ENCODE peak calls at places on chromosomes 13 and 19, in nine cellular contexts. One of them, this sample, is unnamed.

GRCh38 chr19:10692673-10693264 is 8.5 kb upstream of the QTRT1 start:
- DNase-seq in tibial artery: no peak
- DNase-seq in heart left ventricle: no peak
- DNase-seq in uterus: no peak
- DNase-seq in psoas muscle: no peak
- DNase-seq in right lobe of liver: no peak
- DNase-seq in stomach: no peak
- DNase-seq in OCI-LY7: no peak
- DNase-seq in HL-60: no peak
- DNase-seq in this sample: no peak

GRCh38 chr19:39399684-39400465 is 6.8 kb upstream of the ZFP36 start:
- DNase-seq in tibial artery: no peak
- DNase-seq in heart left ventricle: no peak
- DNase-seq in uterus: no peak
- DNase-seq in psoas muscle: no peak
- DNase-seq in right lobe of liver: no peak
- DNase-seq in stomach: no peak
- DNase-seq in OCI-LY7: no peak
- DNase-seq in HL-60: no peak
- DNase-seq in this sample: no peak

GRCh38 chr13:75993246-75993645 is 357.1 kb downstream of the LMO7 start:
- DNase-seq in tibial artery: no peak
- DNase-seq in heart left ventricle: no peak
- DNase-seq in uterus: no peak
- DNase-seq in psoas muscle: no peak
- DNase-seq in right lobe of liver: no peak
- DNase-seq in stomach: no peak
- DNase-seq in OCI-LY7: no peak
- DNase-seq in HL-60: no peak
- DNase-seq in this sample: no peak

GRCh38 chr19:3783660-3784584 is 2.3 kb downstream of the MATK start:
- DNase-seq in tibial artery: no peak
- DNase-seq in heart left ventricle: no peak
- DNase-seq in uterus: no peak
- DNase-seq in psoas muscle: no peak
- DNase-seq in right lobe of liver: no peak
- DNase-seq in stomach: no peak
- DNase-seq in OCI-LY7: no peak
- DNase-seq in HL-60: no peak
- DNase-seq in this sample: no peak

GRCh38 chr19:46118136-46118535 is 6.4 kb downstream of the IGFL3 start:
- DNase-seq in tibial artery: no peak
- DNase-seq in heart left ventricle: no peak
- DNase-seq in uterus: no peak
- DNase-seq in psoas muscle: no peak
- DNase-seq in right lobe of liver: no peak
- DNase-seq in stomach: no peak
- DNase-seq in OCI-LY7: no peak
- DNase-seq in HL-60: no peak
- DNase-seq in this sample: no peak

GRCh38 chr13:50678464-50679162 is 164.9 kb downstream of the DLEU7 start:
- DNase-seq in tibial artery: no peak
- DNase-seq in heart left ventricle: no peak
- DNase-seq in uterus: no peak
- DNase-seq in psoas muscle: no peak
- DNase-seq in right lobe of liver: no peak
- DNase-seq in stomach: no peak
- DNase-seq in OCI-LY7: no peak
- DNase-seq in HL-60: no peak
- DNase-seq in this sample: no peak

GRCh38 chr19:5826531-5827341 is 12.8 kb downstream of the FUT6 start:
- DNase-seq in tibial artery: no peak
- DNase-seq in heart left ventricle: peak; percentile 70
- DNase-seq in uterus: no peak
- DNase-seq in psoas muscle: peak; percentile 40
- DNase-seq in right lobe of liver: peak; percentile 95
- DNase-seq in stomach: peak; percentile 78
- DNase-seq in OCI-LY7: peak; percentile 94
- DNase-seq in HL-60: peak; percentile 66
- DNase-seq in this sample: peak; percentile 58

GRCh38 chr13:63972328-63972727 is 2556.7 kb upstream of the PCDH20 start:
- DNase-seq in tibial artery: no peak
- DNase-seq in heart left ventricle: no peak
- DNase-seq in uterus: no peak
- DNase-seq in psoas muscle: no peak
- DNase-seq in right lobe of liver: no peak
- DNase-seq in stomach: no peak
- DNase-seq in OCI-LY7: no peak
- DNase-seq in HL-60: no peak
- DNase-seq in this sample: no peak

GRCh38 chr13:77465595-77466195 is 69.8 kb upstream of the SCEL start:
- DNase-seq in tibial artery: no peak
- DNase-seq in heart left ventricle: no peak
- DNase-seq in uterus: no peak
- DNase-seq in psoas muscle: no peak
- DNase-seq in right lobe of liver: no peak
- DNase-seq in stomach: no peak
- DNase-seq in OCI-LY7: no peak
- DNase-seq in HL-60: no peak
- DNase-seq in this sample: no peak

GRCh38 chr13:19173752-19174151 is 7.9 kb downstream of the TUBA3C start:
- DNase-seq in tibial artery: no peak
- DNase-seq in heart left ventricle: no peak
- DNase-seq in uterus: no peak
- DNase-seq in psoas muscle: no peak
- DNase-seq in right lobe of liver: no peak
- DNase-seq in stomach: no peak
- DNase-seq in OCI-LY7: no peak
- DNase-seq in HL-60: no peak
- DNase-seq in this sample: no peak

GRCh38 chr13:110957181-110957884 is 42.5 kb upstream of the ANKRD10 start:
- DNase-seq in tibial artery: no peak
- DNase-seq in heart left ventricle: no peak
- DNase-seq in uterus: no peak
- DNase-seq in psoas muscle: no peak
- DNase-seq in right lobe of liver: no peak
- DNase-seq in stomach: no peak
- DNase-seq in OCI-LY7: no peak
- DNase-seq in HL-60: no peak
- DNase-seq in this sample: no peak

GRCh38 chr19:52398091-52398461 is 427 bp downstream of the ZNF528 start:
- DNase-seq in tibial artery: no peak
- DNase-seq in heart left ventricle: no peak
- DNase-seq in uterus: no peak
- DNase-seq in psoas muscle: peak; percentile 8
- DNase-seq in right lobe of liver: no peak
- DNase-seq in stomach: no peak
- DNase-seq in OCI-LY7: no peak
- DNase-seq in HL-60: peak; percentile 25
- DNase-seq in this sample: no peak

GRCh38 chr19:37817180-37817911 is 38.0 kb upstream of the ZNF573 start:
- DNase-seq in tibial artery: peak; percentile 89
- DNase-seq in heart left ventricle: peak; percentile 90
- DNase-seq in uterus: peak; percentile 74
- DNase-seq in psoas muscle: peak; percentile 82
- DNase-seq in right lobe of liver: peak; percentile 61
- DNase-seq in stomach: peak; percentile 33
- DNase-seq in OCI-LY7: no peak
- DNase-seq in HL-60: no peak
- DNase-seq in this sample: peak; percentile 71

GRCh38 chr13:109877809-109878208 is 91.4 kb upstream of the IRS2 start:
- DNase-seq in tibial artery: no peak
- DNase-seq in heart left ventricle: no peak
- DNase-seq in uterus: no peak
- DNase-seq in psoas muscle: no peak
- DNase-seq in right lobe of liver: no peak
- DNase-seq in stomach: no peak
- DNase-seq in OCI-LY7: no peak
- DNase-seq in HL-60: no peak
- DNase-seq in this sample: no peak

GRCh38 chr19:38245826-38246498 is 10.2 kb downstream of the PPP1R14A start:
- DNase-seq in tibial artery: peak; percentile 85
- DNase-seq in heart left ventricle: no peak
- DNase-seq in uterus: no peak
- DNase-seq in psoas muscle: no peak
- DNase-seq in right lobe of liver: no peak
- DNase-seq in stomach: no peak
- DNase-seq in OCI-LY7: no peak
- DNase-seq in HL-60: no peak
- DNase-seq in this sample: no peak

GRCh38 chr19:35318679-35319448 is 10.1 kb upstream of the CD22 start:
- DNase-seq in tibial artery: peak; percentile 77
- DNase-seq in heart left ventricle: peak; percentile 55
- DNase-seq in uterus: peak; percentile 74
- DNase-seq in psoas muscle: peak; percentile 72
- DNase-seq in right lobe of liver: peak; percentile 67
- DNase-seq in stomach: peak; percentile 32
- DNase-seq in OCI-LY7: no peak
- DNase-seq in HL-60: peak; percentile 80
- DNase-seq in this sample: peak; percentile 88

GRCh38 chr19:41500443-41500842 is 57.5 kb downstream of the ERICH4 start:
- DNase-seq in tibial artery: no peak
- DNase-seq in heart left ventricle: no peak
- DNase-seq in uterus: no peak
- DNase-seq in psoas muscle: no peak
- DNase-seq in right lobe of liver: no peak
- DNase-seq in stomach: no peak
- DNase-seq in OCI-LY7: no peak
- DNase-seq in HL-60: no peak
- DNase-seq in this sample: no peak

GRCh38 chr13:88246239-88246638 is 575.1 kb downstream of the SLITRK5 start:
- DNase-seq in tibial artery: no peak
- DNase-seq in heart left ventricle: no peak
- DNase-seq in uterus: no peak
- DNase-seq in psoas muscle: no peak
- DNase-seq in right lobe of liver: no peak
- DNase-seq in stomach: no peak
- DNase-seq in OCI-LY7: no peak
- DNase-seq in HL-60: no peak
- DNase-seq in this sample: no peak

GRCh38 chr13:98050041-98050466 is 92.8 kb upstream of the FARP1 start:
- DNase-seq in tibial artery: no peak
- DNase-seq in heart left ventricle: no peak
- DNase-seq in uterus: no peak
- DNase-seq in psoas muscle: no peak
- DNase-seq in right lobe of liver: no peak
- DNase-seq in stomach: no peak
- DNase-seq in OCI-LY7: no peak
- DNase-seq in HL-60: no peak
- DNase-seq in this sample: no peak

GRCh38 chr19:7083076-7083956 is 13.8 kb downstream of the ZNF557 start:
- DNase-seq in tibial artery: no peak
- DNase-seq in heart left ventricle: no peak
- DNase-seq in uterus: no peak
- DNase-seq in psoas muscle: no peak
- DNase-seq in right lobe of liver: no peak
- DNase-seq in stomach: no peak
- DNase-seq in OCI-LY7: peak; percentile 20
- DNase-seq in HL-60: no peak
- DNase-seq in this sample: no peak

GRCh38 chr19:7088999-7089398 is 19.5 kb downstream of the ZNF557 start:
- DNase-seq in tibial artery: no peak
- DNase-seq in heart left ventricle: no peak
- DNase-seq in uterus: no peak
- DNase-seq in psoas muscle: no peak
- DNase-seq in right lobe of liver: no peak
- DNase-seq in stomach: no peak
- DNase-seq in OCI-LY7: no peak
- DNase-seq in HL-60: no peak
- DNase-seq in this sample: no peak
- TF ChIP-seq CTCF in tibial artery: no peak
- TF ChIP-seq CTCF in heart left ventricle: no peak
- TF ChIP-seq CTCF in uterus: no peak
- TF ChIP-seq CTCF in psoas muscle: no peak
- TF ChIP-seq CTCF in right lobe of liver: no peak
- TF ChIP-seq CTCF in stomach: no peak
- TF ChIP-seq CTCF in OCI-LY7: no peak
- TF ChIP-seq CTCF in HL-60: no peak
- TF ChIP-seq CTCF in this sample: no peak

GRCh38 chr13:65597839-65598818 is 1632.0 kb downstream of the PCDH9 start:
- DNase-seq in tibial artery: no peak
- DNase-seq in heart left ventricle: no peak
- DNase-seq in uterus: no peak
- DNase-seq in psoas muscle: no peak
- DNase-seq in right lobe of liver: no peak
- DNase-seq in stomach: no peak
- DNase-seq in OCI-LY7: no peak
- DNase-seq in HL-60: no peak
- DNase-seq in this sample: no peak
- H3K27ac ChIP-seq in tibial artery: no peak overlapping the region
- H3K27ac ChIP-seq in heart left ventricle: no peak overlapping the region
- H3K27ac ChIP-seq in uterus: no peak overlapping the region
- H3K27ac ChIP-seq in psoas muscle: no peak overlapping the region
- H3K27ac ChIP-seq in right lobe of liver: no peak overlapping the region
- H3K27ac ChIP-seq in stomach: no peak overlapping the region
- H3K27ac ChIP-seq in OCI-LY7: no peak overlapping the region
- H3K27ac ChIP-seq in HL-60: no peak overlapping the region
- H3K27ac ChIP-seq in this sample: peak overlapping the region; percentile 54

DNA sequence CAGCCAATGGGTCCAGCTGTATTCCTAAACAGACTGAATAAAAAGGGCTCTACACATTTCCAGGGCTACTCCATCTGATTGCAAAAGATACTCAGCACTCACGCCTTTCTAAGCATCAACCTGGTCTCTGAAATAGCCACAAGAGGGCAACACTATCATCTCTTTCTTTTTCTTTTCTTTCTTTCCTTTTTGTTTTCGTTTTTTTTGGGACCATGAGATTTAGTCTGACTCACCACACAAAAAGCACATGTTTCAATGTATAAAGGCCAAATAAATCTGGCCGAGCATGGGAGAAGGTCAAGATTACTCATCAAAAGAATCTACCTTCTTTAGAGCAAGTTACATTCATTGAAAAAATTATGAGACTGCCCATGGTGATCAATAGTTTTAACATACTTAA is 805.6 kb upstream of the ARGLU1 start:
- DNase-seq in tibial artery: no peak
- DNase-seq in heart left ventricle: no peak
- DNase-seq in uterus: no peak
- DNase-seq in psoas muscle: no peak
- DNase-seq in right lobe of liver: no peak
- DNase-seq in stomach: no peak
- DNase-seq in OCI-LY7: no peak
- DNase-seq in HL-60: no peak
- DNase-seq in this sample: no peak
- TF ChIP-seq CTCF in tibial artery: peak; percentile 62
- TF ChIP-seq CTCF in heart left ventricle: peak; percentile 54
- TF ChIP-seq CTCF in uterus: no peak
- TF ChIP-seq CTCF in psoas muscle: peak; percentile 19
- TF ChIP-seq CTCF in right lobe of liver: peak; percentile 59
- TF ChIP-seq CTCF in stomach: no peak
- TF ChIP-seq CTCF in OCI-LY7: peak; percentile 45
- TF ChIP-seq CTCF in HL-60: no peak
- TF ChIP-seq CTCF in this sample: peak; percentile 37

DNA sequence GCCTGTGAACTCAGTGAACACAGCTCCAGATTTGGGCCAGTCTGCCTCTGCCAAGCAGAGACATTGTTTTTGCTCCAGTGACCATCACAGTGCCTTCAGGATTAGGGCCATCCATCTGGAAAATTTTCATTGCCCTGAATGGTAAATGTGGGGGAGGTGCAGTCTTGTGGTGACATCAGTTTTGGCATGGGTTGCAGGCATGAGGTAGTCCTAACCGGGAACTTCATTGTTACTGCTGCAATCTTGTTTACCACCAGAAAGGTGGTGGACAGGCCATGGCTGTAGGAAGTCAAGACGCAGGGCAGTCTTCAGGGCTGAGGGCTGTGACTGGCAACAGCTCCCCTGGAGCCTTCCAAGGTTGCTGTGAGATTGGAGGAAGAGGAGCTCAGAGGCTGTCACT is 55.2 kb downstream of the SPATA13 start:
- DNase-seq in tibial artery: no peak
- DNase-seq in heart left ventricle: peak; percentile 63
- DNase-seq in uterus: peak; percentile 78
- DNase-seq in psoas muscle: no peak
- DNase-seq in right lobe of liver: peak; percentile 63
- DNase-seq in stomach: peak; percentile 63
- DNase-seq in OCI-LY7: no peak
- DNase-seq in HL-60: no peak
- DNase-seq in this sample: no peak
- H3K27ac ChIP-seq in tibial artery: no peak overlapping the region
- H3K27ac ChIP-seq in heart left ventricle: peak overlapping the region; percentile 31
- H3K27ac ChIP-seq in uterus: peak overlapping the region; percentile 71
- H3K27ac ChIP-seq in psoas muscle: peak overlapping the region; percentile 10
- H3K27ac ChIP-seq in right lobe of liver: peak overlapping the region; percentile 87
- H3K27ac ChIP-seq in stomach: peak overlapping the region; percentile 34
- H3K27ac ChIP-seq in OCI-LY7: peak overlapping the region; percentile 67
- H3K27ac ChIP-seq in HL-60: no peak overlapping the region
- H3K27ac ChIP-seq in this sample: no peak overlapping the region

This sample was measured in left lung.